ENCODE peak calls at places on chromosomes 12 and 14, in nine cellular contexts. D is AG09309, O is EL, Z is DND-41, F is progenitor cell of endocrine pancreas, S is fibroblast of lung, Q is NCI-H524, M is Peyer's patch, R is Calu3. G is an unnamed sample.

GRCh38 chr12:15982471-15982870 is 71.3 kb downstream of the DERA start:
- DNase-seq in D (peak), O (peak), Z (no peak), F (no peak), S (peak), Q (no peak), M (no peak), R (no peak), G (peak)

GRCh38 chr12:119024226-119024810 is 43.0 kb downstream of the SRRM4 start:
- DNase-seq in D (no peak), O (no peak), Z (no peak), F (no peak), S (no peak), Q (no peak), M (no peak), R (no peak), G (no peak)

GRCh38 chr12:4499186-4499585 is 39.5 kb upstream of the RAD51AP1 start:
- DNase-seq in D (no peak), O (no peak), Z (no peak), F (no peak), S (no peak), Q (no peak), M (no peak), R (no peak), G (no peak)

GRCh38 chr12:72622556-72622955 is 350.4 kb downstream of the TRHDE start:
- DNase-seq in D (no peak), O (no peak), Z (no peak), F (no peak), S (no peak), Q (no peak), M (no peak), R (no peak), G (no peak)

GRCh38 chr14:81519200-81519998 is 14.3 kb downstream of the SEL1L start:
- DNase-seq in D (no peak), O (no peak), Z (peak), F (no peak), S (no peak), Q (no peak), M (no peak), R (no peak), G (no peak)

GRCh38 chr12:125776212-125776611 is 711.0 kb downstream of the AACS start:
- DNase-seq in D (no peak), O (no peak), Z (no peak), F (no peak), S (no peak), Q (no peak), M (no peak), R (no peak), G (no peak)

GRCh38 chr12:76183459-76184186 is 99.1 kb upstream of the NAP1L1 start:
- DNase-seq in D (peak), O (peak), Z (no peak), F (no peak), S (peak), Q (no peak), M (no peak), R (peak), G (no peak)

GRCh38 chr12:15603461-15604085 is 185.6 kb downstream of the EPS8 start:
- DNase-seq in D (no peak), O (no peak), Z (no peak), F (no peak), S (peak), Q (peak), M (no peak), R (no peak), G (peak)

GRCh38 chr12:4214912-4215861 is 58.4 kb upstream of the CCND2 start:
- DNase-seq in D (no peak), O (no peak), Z (no peak), F (peak), S (no peak), Q (no peak), M (no peak), R (no peak), G (no peak)

GRCh38 chr14:52883658-52884057 is 67.2 kb downstream of the FERMT2 start:
- DNase-seq in D (no peak), O (no peak), Z (no peak), F (no peak), S (no peak), Q (no peak), M (no peak), R (no peak), G (peak)

GRCh38 chr12:14384783-14385638 is 19.5 kb downstream of the ATF7IP start:
- DNase-seq in D (peak), O (peak), Z (peak), F (peak), S (peak), Q (peak), M (no peak), R (peak), G (peak)

GRCh38 chr12:123057505-123058265 is 77.2 kb downstream of the ARL6IP4 start:
- DNase-seq in D (no peak), O (no peak), Z (no peak), F (no peak), S (no peak), Q (peak), M (no peak), R (no peak), G (peak)

GRCh38 chr12:76563061-76563460 is 3.5 kb upstream of the OSBPL8 start:
- DNase-seq in D (no peak), O (no peak), Z (no peak), F (no peak), S (no peak), Q (no peak), M (no peak), R (no peak), G (no peak)

GRCh38 chr12:125015680-125016310 is 22.4 kb downstream of the BRI3BP start:
- DNase-seq in D (no peak), O (no peak), Z (no peak), F (no peak), S (no peak), Q (no peak), M (no peak), R (no peak), G (no peak)

GRCh38 chr14:69766984-69767368 is at the start of gene SRSF5:
- DNase-seq in D (peak), O (peak), Z (peak), F (peak), S (peak), Q (peak), M (peak), R (peak), G (peak)

GRCh38 chr12:8018666-8019581 is 13.6 kb upstream of the FOXJ2 start:
- DNase-seq in D (no peak), O (peak), Z (peak), F (peak), S (no peak), Q (peak), M (no peak), R (peak), G (peak)

GRCh38 chr12:75087656-75088055 is 122.0 kb downstream of the KCNC2 start:
- DNase-seq in D (no peak), O (peak), Z (no peak), F (no peak), S (no peak), Q (no peak), M (no peak), R (peak), G (peak)

GRCh38 chr12:60101715-60102114 is 505.9 kb downstream of the SLC16A7 start:
- DNase-seq in D (peak), O (peak), Z (no peak), F (no peak), S (no peak), Q (no peak), M (no peak), R (no peak), G (no peak)

GRCh38 chr14:55255979-55256378 is 15.2 kb upstream of the FBXO34 start:
- DNase-seq in D (no peak), O (no peak), Z (no peak), F (no peak), S (no peak), Q (no peak), M (no peak), R (no peak), G (peak)

GRCh38 chr12:19234991-19235876 is 105.7 kb downstream of the PLEKHA5 start:
- DNase-seq in D (no peak), O (peak), Z (no peak), F (no peak), S (peak), Q (no peak), M (no peak), R (no peak), G (peak)

GRCh38 chr12:3920378-3921141 is 47.4 kb upstream of the PARP11 start:
- DNase-seq in D (no peak), O (no peak), Z (no peak), F (no peak), S (peak), Q (no peak), M (no peak), R (no peak), G (no peak)

GRCh38 chr12:66500841-66501240 is 178.0 kb downstream of the GRIP1 start:
- DNase-seq in D (no peak), O (no peak), Z (no peak), F (no peak), S (no peak), Q (no peak), M (no peak), R (no peak), G (no peak)

GRCh38 chr14:103121846-103122577 is 1.2 kb upstream of the TNFAIP2 start:
- DNase-seq in D (no peak), O (peak), Z (peak), F (peak), S (peak), Q (peak), M (peak), R (peak), G (peak)

GRCh38 chr12:31868980-31869379 is 90.2 kb upstream of the RESF1 start:
- DNase-seq in D (no peak), O (peak), Z (no peak), F (no peak), S (peak), Q (peak), M (no peak), R (peak), G (peak)

GRCh38 chr14:71212093-71212492 is 304.8 kb downstream of the PCNX1 start:
- DNase-seq in D (no peak), O (no peak), Z (no peak), F (no peak), S (no peak), Q (no peak), M (no peak), R (no peak), G (no peak)

GRCh38 chr14:97888331-97888730 is 1091.1 kb downstream of the VRK1 start:
- DNase-seq in D (no peak), O (no peak), Z (no peak), F (no peak), S (no peak), Q (no peak), M (no peak), R (no peak), G (no peak)

GRCh38 chr12:115606040-115606439 is 671.5 kb downstream of the MED13L start:
- DNase-seq in D (no peak), O (no peak), Z (no peak), F (no peak), S (no peak), Q (no peak), M (no peak), R (no peak), G (no peak)

G was measured in NCI-H69.